ENCODE peak calls at places on chromosomes 11 and 22, in four cellular contexts. One of them, this sample, is unnamed.

GRCh38 chr11:57316017-57316416 is 8.7 kb downstream of the TNKS1BP1 start:
- DNase-seq in H9: no peak
- DNase-seq in HCT116: no peak
- DNase-seq in fibroblast of the aortic adventitia: no peak
- DNase-seq in this sample: no peak

GRCh38 chr11:122230387-122230760 is 114.4 kb upstream of the BLID start:
- DNase-seq in H9: no peak
- DNase-seq in HCT116: no peak
- DNase-seq in fibroblast of the aortic adventitia: peak
- DNase-seq in this sample: peak

GRCh38 chr11:7473702-7474101 is 11.6 kb upstream of the OLFML1 start:
- DNase-seq in H9: no peak
- DNase-seq in HCT116: no peak
- DNase-seq in fibroblast of the aortic adventitia: no peak
- DNase-seq in this sample: no peak

GRCh38 chr22:44884968-44885805 is 124.6 kb downstream of the PHF21B start:
- DNase-seq in H9: no peak
- DNase-seq in HCT116: no peak
- DNase-seq in fibroblast of the aortic adventitia: no peak
- DNase-seq in this sample: no peak

GRCh38 chr11:72036687-72037086 is 38.0 kb downstream of the IL18BP start:
- DNase-seq in H9: no peak
- DNase-seq in HCT116: no peak
- DNase-seq in fibroblast of the aortic adventitia: no peak
- DNase-seq in this sample: no peak

GRCh38 chr11:112294688-112295340 is 34.2 kb upstream of the PLET1 start:
- DNase-seq in H9: no peak
- DNase-seq in HCT116: no peak
- DNase-seq in fibroblast of the aortic adventitia: peak
- DNase-seq in this sample: no peak

GRCh38 chr22:35727436-35727835 is 9.8 kb downstream of the APOL5 start:
- DNase-seq in H9: no peak
- DNase-seq in HCT116: no peak
- DNase-seq in fibroblast of the aortic adventitia: no peak
- DNase-seq in this sample: no peak

GRCh38 chr11:22115470-22116037 is 77.3 kb upstream of the ANO5 start:
- DNase-seq in H9: no peak
- DNase-seq in HCT116: no peak
- DNase-seq in fibroblast of the aortic adventitia: no peak
- DNase-seq in this sample: no peak

GRCh38 chr11:88402784-88403183 is 65.2 kb upstream of the CTSC start:
- DNase-seq in H9: no peak
- DNase-seq in HCT116: no peak
- DNase-seq in fibroblast of the aortic adventitia: no peak
- DNase-seq in this sample: peak

GRCh38 chr22:44523981-44524759 is 26.1 kb upstream of the RTL6 start:
- DNase-seq in H9: peak
- DNase-seq in HCT116: no peak
- DNase-seq in fibroblast of the aortic adventitia: peak
- DNase-seq in this sample: peak

GRCh38 chr11:122159173-122159701 is 43.2 kb upstream of the BLID start:
- DNase-seq in H9: no peak
- DNase-seq in HCT116: no peak
- DNase-seq in fibroblast of the aortic adventitia: peak
- DNase-seq in this sample: peak

GRCh38 chr11:69009441-69010211 is 3.4 kb downstream of the MRGPRF start:
- DNase-seq in H9: no peak
- DNase-seq in HCT116: no peak
- DNase-seq in fibroblast of the aortic adventitia: no peak
- DNase-seq in this sample: no peak

GRCh38 chr11:11396290-11397042 is 43.4 kb upstream of the CSNK2A3 start:
- DNase-seq in H9: no peak
- DNase-seq in HCT116: no peak
- DNase-seq in fibroblast of the aortic adventitia: peak
- DNase-seq in this sample: peak

GRCh38 chr11:27464155-27464759 is 8.3 kb downstream of the LGR4 start:
- DNase-seq in H9: no peak
- DNase-seq in HCT116: no peak
- DNase-seq in fibroblast of the aortic adventitia: peak
- DNase-seq in this sample: peak

GRCh38 chr11:9943346-9944110 is 279.7 kb downstream of the SWAP70 start:
- DNase-seq in H9: no peak
- DNase-seq in HCT116: no peak
- DNase-seq in fibroblast of the aortic adventitia: peak
- DNase-seq in this sample: peak

GRCh38 chr22:50274311-50274710 is 4.1 kb upstream of the MAPK11 start:
- DNase-seq in H9: no peak
- DNase-seq in HCT116: no peak
- DNase-seq in fibroblast of the aortic adventitia: peak
- DNase-seq in this sample: peak

GRCh38 chr22:21966643-21967516 is 14.2 kb upstream of the PPM1F start:
- DNase-seq in H9: no peak
- DNase-seq in HCT116: no peak
- DNase-seq in fibroblast of the aortic adventitia: no peak
- DNase-seq in this sample: no peak

GRCh38 chr11:6483015-6483414 is 1.7 kb downstream of the TIMM10B start:
- DNase-seq in H9: no peak
- DNase-seq in HCT116: no peak
- DNase-seq in fibroblast of the aortic adventitia: no peak
- DNase-seq in this sample: no peak

GRCh38 chr11:45933131-45933821 is 10.8 kb downstream of the LARGE2 start:
- DNase-seq in H9: peak
- DNase-seq in HCT116: no peak
- DNase-seq in fibroblast of the aortic adventitia: peak
- DNase-seq in this sample: peak

GRCh38 chr11:299951-300735 is 817 bp upstream of the IFITM5 start:
- DNase-seq in H9: peak
- DNase-seq in HCT116: no peak
- DNase-seq in fibroblast of the aortic adventitia: peak
- DNase-seq in this sample: no peak

GRCh38 chr11:130592056-130592455 is 143.6 kb downstream of the ADAMTS15 start:
- DNase-seq in H9: no peak
- DNase-seq in HCT116: no peak
- DNase-seq in fibroblast of the aortic adventitia: peak
- DNase-seq in this sample: no peak

DNA sequence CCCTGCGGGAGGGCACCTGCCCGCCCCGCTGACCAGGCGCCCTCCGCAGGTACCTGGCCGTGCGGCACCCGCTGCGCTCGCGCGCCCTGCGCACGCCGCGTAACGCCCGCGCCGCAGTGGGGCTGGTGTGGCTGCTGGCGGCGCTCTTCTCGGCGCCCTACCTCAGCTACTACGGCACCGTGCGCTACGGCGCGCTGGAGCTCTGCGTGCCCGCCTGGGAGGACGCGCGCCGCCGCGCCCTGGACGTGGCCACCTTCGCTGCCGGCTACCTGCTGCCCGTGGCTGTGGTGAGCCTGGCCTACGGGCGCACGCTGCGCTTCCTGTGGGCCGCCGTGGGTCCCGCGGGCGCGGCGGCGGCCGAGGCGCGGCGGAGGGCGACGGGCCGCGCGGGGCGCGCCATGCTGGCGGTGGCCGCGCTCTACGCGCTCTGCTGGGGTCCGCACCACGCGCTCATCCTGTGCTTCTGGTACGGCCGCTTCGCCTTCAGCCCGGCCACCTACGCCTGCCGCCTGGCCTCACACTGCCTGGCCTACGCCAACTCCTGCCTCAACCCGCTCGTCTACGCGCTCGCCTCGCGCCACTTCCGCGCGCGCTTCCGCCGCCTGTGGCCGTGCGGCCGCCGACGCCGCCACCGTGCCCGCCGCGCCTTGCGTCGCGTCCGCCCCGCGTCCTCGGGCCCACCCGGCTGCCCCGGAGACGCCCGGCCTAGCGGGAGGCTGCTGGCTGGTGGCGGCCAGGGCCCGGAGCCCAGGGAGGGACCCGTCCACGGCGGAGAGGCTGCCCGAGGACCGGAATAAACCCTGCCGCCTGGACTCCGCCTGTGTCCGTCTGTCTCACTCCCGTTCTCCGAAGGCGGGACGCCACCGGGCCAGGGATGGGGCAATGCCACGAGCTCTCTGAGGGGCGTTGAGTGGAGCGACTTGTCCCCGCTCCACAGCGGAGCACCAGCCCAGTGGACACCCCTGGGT is 1.8 kb downstream of the GALR3 start:
- DNase-seq in H9: peak
- DNase-seq in HCT116: no peak
- DNase-seq in fibroblast of the aortic adventitia: peak
- DNase-seq in this sample: no peak
- TF ChIP-seq CTCF in H9: peak
- TF ChIP-seq CTCF in HCT116: no peak
- TF ChIP-seq CTCF in fibroblast of the aortic adventitia: no peak
- TF ChIP-seq CTCF in this sample: no peak

GRCh38 chr22:37492428-37493344 is 6.5 kb upstream of the MFNG start:
- DNase-seq in H9: peak
- DNase-seq in HCT116: no peak
- DNase-seq in fibroblast of the aortic adventitia: peak
- DNase-seq in this sample: peak
- TF ChIP-seq CTCF in H9: peak
- TF ChIP-seq CTCF in HCT116: peak
- TF ChIP-seq CTCF in fibroblast of the aortic adventitia: peak
- TF ChIP-seq CTCF in this sample: peak

GRCh38 chr11:67311556-67312082 is 8.3 kb downstream of the SSH3 start:
- DNase-seq in H9: no peak
- DNase-seq in HCT116: no peak
- DNase-seq in fibroblast of the aortic adventitia: no peak
- DNase-seq in this sample: no peak
- TF ChIP-seq CTCF in H9: no peak
- TF ChIP-seq CTCF in HCT116: peak
- TF ChIP-seq CTCF in fibroblast of the aortic adventitia: no peak
- TF ChIP-seq CTCF in this sample: no peak

GRCh38 chr11:33716236-33716635 is 15.6 kb upstream of the C11orf91 start:
- DNase-seq in H9: no peak
- DNase-seq in HCT116: no peak
- DNase-seq in fibroblast of the aortic adventitia: peak
- DNase-seq in this sample: peak
- TF ChIP-seq CTCF in H9: peak
- TF ChIP-seq CTCF in HCT116: peak
- TF ChIP-seq CTCF in fibroblast of the aortic adventitia: peak
- TF ChIP-seq CTCF in this sample: peak

GRCh38 chr11:77406396-77406795 is 67.5 kb downstream of the PAK1 start:
- DNase-seq in H9: no peak
- DNase-seq in HCT116: no peak
- DNase-seq in fibroblast of the aortic adventitia: no peak
- DNase-seq in this sample: no peak

GRCh38 chr11:77411238-77411637 is 62.7 kb downstream of the PAK1 start:
- DNase-seq in H9: no peak
- DNase-seq in HCT116: no peak
- DNase-seq in fibroblast of the aortic adventitia: peak
- DNase-seq in this sample: no peak

GRCh38 chr11:77410076-77410827 is 63.6 kb downstream of the PAK1 start:
- DNase-seq in H9: no peak
- DNase-seq in HCT116: no peak
- DNase-seq in fibroblast of the aortic adventitia: no peak
- DNase-seq in this sample: no peak

GRCh38 chr11:77407613-77408012 is 66.3 kb downstream of the PAK1 start:
- DNase-seq in H9: no peak
- DNase-seq in HCT116: peak
- DNase-seq in fibroblast of the aortic adventitia: peak
- DNase-seq in this sample: peak

DNA sequence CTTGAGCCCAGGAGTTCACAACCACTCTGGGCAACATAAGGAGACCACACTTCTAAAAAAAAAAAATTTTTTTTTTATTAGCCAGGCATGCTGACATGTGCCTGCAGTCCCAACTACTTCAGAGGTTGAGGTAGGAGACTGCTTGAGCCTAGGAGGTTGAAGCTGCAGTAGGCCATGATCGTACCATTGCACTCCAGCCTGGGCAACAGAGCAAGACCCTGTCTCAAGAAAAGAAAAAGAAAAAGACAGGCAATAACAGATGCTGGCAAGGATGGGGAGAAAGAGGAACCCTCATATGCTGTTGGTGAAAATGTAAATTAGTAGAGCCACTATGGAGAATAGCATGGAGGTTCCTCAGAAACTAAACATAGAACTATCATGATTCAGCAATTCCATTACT is 64.8 kb downstream of the PAK1 start:
- DNase-seq in H9: no peak
- DNase-seq in HCT116: no peak
- DNase-seq in fibroblast of the aortic adventitia: no peak
- DNase-seq in this sample: no peak
- TF ChIP-seq CTCF in H9: no peak
- TF ChIP-seq CTCF in HCT116: no peak
- TF ChIP-seq CTCF in fibroblast of the aortic adventitia: no peak
- TF ChIP-seq CTCF in this sample: no peak

GRCh38 chr22:31905356-31905755 is 39.0 kb upstream of the YWHAH start:
- DNase-seq in H9: no peak
- DNase-seq in HCT116: no peak
- DNase-seq in fibroblast of the aortic adventitia: no peak
- DNase-seq in this sample: no peak
- TF ChIP-seq CTCF in H9: no peak
- TF ChIP-seq CTCF in HCT116: no peak
- TF ChIP-seq CTCF in fibroblast of the aortic adventitia: no peak
- TF ChIP-seq CTCF in this sample: no peak

GRCh38 chr22:24706732-24707476 is 67.6 kb downstream of the PIWIL3 start:
- DNase-seq in H9: no peak
- DNase-seq in HCT116: no peak
- DNase-seq in fibroblast of the aortic adventitia: no peak
- DNase-seq in this sample: no peak

GRCh38 chr22:24703101-24703500 is 71.4 kb downstream of the PIWIL3 start:
- DNase-seq in H9: no peak
- DNase-seq in HCT116: no peak
- DNase-seq in fibroblast of the aortic adventitia: no peak
- DNase-seq in this sample: no peak

GRCh38 chr22:24706050-24706449 is 68.5 kb downstream of the PIWIL3 start:
- DNase-seq in H9: peak
- DNase-seq in HCT116: no peak
- DNase-seq in fibroblast of the aortic adventitia: no peak
- DNase-seq in this sample: no peak

GRCh38 chr22:24707477-24707816 is 67.1 kb downstream of the PIWIL3 start:
- DNase-seq in H9: peak
- DNase-seq in HCT116: peak
- DNase-seq in fibroblast of the aortic adventitia: no peak
- DNase-seq in this sample: no peak
- TF ChIP-seq CTCF in H9: peak
- TF ChIP-seq CTCF in HCT116: no peak
- TF ChIP-seq CTCF in fibroblast of the aortic adventitia: no peak
- TF ChIP-seq CTCF in this sample: no peak